ENCODE peak calls at places on chromosomes 12 and 14, in ten cellular contexts. R is foreskin keratinocyte; I is Daoy; S is OCI-LY7; V is putamen; U is nephron progenitor cell; E is stimulated activated CD4-positive, alpha-beta T cell treated with anti-CD3 and anti-CD28 coated beads, TNF-alpha, amount 100 ng/mL, for 1 hour; B is left ventricle myocardium inferior; W is KBM-7; K is GM23248. M is an unnamed sample.

GRCh38 chr12:122984612-122985358 is 4.3 kb downstream of the ARL6IP4 start:
- DNase-seq in W (no peak), I (no peak), B (peak; percentile 54), K (no peak), R (no peak), U (no peak), S (no peak), V (no peak), E (no peak), M (no peak)

GRCh38 chr12:30358113-30358512 is 337.6 kb downstream of the IPO8 start:
- DNase-seq in S (no peak), I (no peak), R (no peak), E (no peak), K (no peak), W (no peak), B (no peak), V (no peak), U (no peak), M (no peak)

GRCh38 chr12:24066865-24067264 is 117.4 kb upstream of the SOX5 start:
- DNase-seq in W (no peak), V (no peak), U (no peak), E (no peak), S (no peak), I (peak; percentile 83), K (peak; percentile 0), R (peak; percentile 22), B (no peak), M (no peak)

GRCh38 chr12:124954771-124955170 is 34.2 kb downstream of the DHX37 start:
- DNase-seq in I (no peak), V (no peak), B (no peak), U (no peak), E (no peak), K (no peak), W (no peak), S (no peak), R (no peak), M (no peak)

GRCh38 chr12:69719336-69720316 is 19.0 kb upstream of the RAB3IP start:
- DNase-seq in W (no peak), I (no peak), R (no peak), E (no peak), U (no peak), B (no peak), S (no peak), K (no peak), V (no peak), M (no peak)

GRCh38 chr12:108828774-108829173 is 28.6 kb downstream of the SSH1 start:
- DNase-seq in R (peak; percentile 93), W (no peak), B (peak; percentile 15), S (no peak), K (peak; percentile 87), V (no peak), I (peak; percentile 89), U (no peak), E (no peak), M (no peak)

GRCh38 chr14:67999290-67999689 is 179.7 kb downstream of the RAD51B start:
- DNase-seq in E (no peak), I (no peak), W (no peak), R (peak; percentile 69), S (no peak), V (no peak), B (no peak), U (no peak), K (peak; percentile 40), M (no peak)

GRCh38 chr14:70027785-70028428 is 148.7 kb downstream of the SMOC1 start:
- DNase-seq in U (peak; percentile 94), R (no peak), V (peak; percentile 53), W (peak; percentile 58), E (no peak), K (peak; percentile 57), B (peak; percentile 63), S (peak; percentile 54), I (peak; percentile 81), M (peak; percentile 81)

GRCh38 chr12:18296201-18296908 is 35.0 kb downstream of the PIK3C2G start:
- DNase-seq in S (no peak), R (no peak), I (no peak), U (no peak), W (no peak), B (no peak), K (peak; percentile 5), V (no peak), E (no peak), M (peak; percentile 32)

GRCh38 chr12:97968641-97969171 is 506.1 kb downstream of the RMST start:
- DNase-seq in W (no peak), K (no peak), B (no peak), U (no peak), S (no peak), V (peak; percentile 3), R (no peak), I (no peak), E (no peak), M (no peak)

GRCh38 chr14:24347140-24347539 is 7.3 kb upstream of the RIPK3 start:
- DNase-seq in S (no peak), R (no peak), K (no peak), B (no peak), E (no peak), V (no peak), I (no peak), W (no peak), U (no peak), M (no peak)

GRCh38 chr14:104341532-104342434 is 203.4 kb downstream of the KIF26A start:
- DNase-seq in E (no peak), U (peak; percentile 74), V (no peak), B (no peak), I (peak; percentile 85), S (peak; percentile 44), K (peak; percentile 15), R (no peak), W (peak; percentile 81), M (peak; percentile 46)

GRCh38 chr12:7144414-7145120 is 14.4 kb downstream of the CLSTN3 start:
- DNase-seq in K (peak; percentile 62), E (no peak), B (no peak), V (no peak), U (no peak), S (peak; percentile 59), R (no peak), W (peak; percentile 49), I (no peak), M (peak; percentile 62)

GRCh38 chr14:22653012-22653621 is 9.0 kb upstream of the OR6J1 start:
- DNase-seq in W (peak; percentile 77), V (no peak), U (peak; percentile 70), I (peak; percentile 86), R (peak; percentile 66), S (peak; percentile 72), K (peak; percentile 87), E (no peak), B (peak; percentile 25), M (peak; percentile 86)

GRCh38 chr12:102023343-102023930 is 38.4 kb downstream of the WASHC3 start:
- DNase-seq in U (no peak), V (no peak), W (no peak), R (no peak), B (no peak), S (no peak), E (no peak), K (peak; percentile 65), I (peak; percentile 2), M (peak; percentile 30)

GRCh38 chr12:4825139-4825858 is 84.4 kb upstream of the KCNA1 start:
- DNase-seq in V (no peak), S (peak; percentile 37), U (no peak), K (no peak), I (peak; percentile 32), W (peak; percentile 47), R (no peak), B (no peak), E (no peak), M (no peak)

GRCh38 chr14:23052182-23052623 is 5.1 kb downstream of the CDH24 start:
- DNase-seq in I (peak; percentile 35), K (no peak), E (no peak), S (no peak), R (no peak), W (no peak), V (no peak), B (no peak), U (peak; percentile 35), M (peak; percentile 31)

GRCh38 chr12:22628228-22628627 is 3.3 kb downstream of the ETNK1 start:
- DNase-seq in V (no peak), W (no peak), K (no peak), E (no peak), I (no peak), U (no peak), S (no peak), B (no peak), R (peak; percentile 7), M (no peak)

GRCh38 chr14:51620036-51620435 is 31.7 kb upstream of the FRMD6 start:
- DNase-seq in K (no peak), S (no peak), W (no peak), V (peak; percentile 1), B (no peak), R (no peak), E (no peak), U (no peak), I (no peak), M (no peak)

GRCh38 chr12:74415633-74416032 is 122.0 kb upstream of the ATXN7L3B start:
- DNase-seq in V (peak; percentile 19), S (peak; percentile 41), I (peak; percentile 15), B (no peak), E (no peak), W (peak; percentile 32), U (peak; percentile 10), R (peak; percentile 20), K (peak; percentile 46), M (peak; percentile 11)

GRCh38 chr12:5035618-5036017 is 8.1 kb upstream of the KCNA5 start:
- DNase-seq in I (no peak), R (no peak), B (no peak), S (no peak), V (no peak), K (no peak), U (no peak), E (no peak), W (no peak), M (no peak)

GRCh38 chr12:15962760-15963159 is 51.6 kb downstream of the DERA start:
- DNase-seq in R (peak; percentile 92), B (no peak), U (no peak), S (no peak), V (no peak), K (peak; percentile 15), I (peak; percentile 42), E (no peak), W (no peak), M (no peak)

M was measured in AG20443.